ENCODE peak calls at places on chromosomes 5 and 9, in six cellular contexts. One of them, this sample, is unnamed.

GRCh38 chr9:127485995-127486394 is 34.7 kb downstream of the LRSAM1 start:
- DNase-seq in neuronal stem cell: no peak
- DNase-seq in mesenchymal stem cell: no peak
- DNase-seq in IMR-90: no peak
- DNase-seq in H9: no peak
- DNase-seq in H1: no peak
- DNase-seq in this sample: no peak

GRCh38 chr5:76737131-76737556 is 21.2 kb downstream of the F2R start:
- DNase-seq in neuronal stem cell: no peak
- DNase-seq in mesenchymal stem cell: peak
- DNase-seq in IMR-90: no peak
- DNase-seq in H9: no peak
- DNase-seq in H1: no peak
- DNase-seq in this sample: no peak

GRCh38 chr5:141785667-141786066 is 92.5 kb downstream of the PCDH1 start:
- DNase-seq in neuronal stem cell: no peak
- DNase-seq in mesenchymal stem cell: no peak
- DNase-seq in IMR-90: no peak
- DNase-seq in H9: no peak
- DNase-seq in H1: no peak
- DNase-seq in this sample: peak

GRCh38 chr5:79687911-79688310 is 1.7 kb upstream of the CMYA5 start:
- DNase-seq in neuronal stem cell: no peak
- DNase-seq in mesenchymal stem cell: no peak
- DNase-seq in IMR-90: no peak
- DNase-seq in H9: no peak
- DNase-seq in H1: no peak
- DNase-seq in this sample: no peak

GRCh38 chr9:109779711-109780452 is at the start of gene PALM2AKAP2:
- DNase-seq in neuronal stem cell: peak
- DNase-seq in mesenchymal stem cell: peak
- DNase-seq in IMR-90: peak
- DNase-seq in H9: peak
- DNase-seq in H1: no peak
- DNase-seq in this sample: peak

GRCh38 chr5:73901045-73901444 is 275.0 kb downstream of the ARHGEF28 start:
- DNase-seq in neuronal stem cell: no peak
- DNase-seq in mesenchymal stem cell: peak
- DNase-seq in IMR-90: peak
- DNase-seq in H9: no peak
- DNase-seq in H1: no peak
- DNase-seq in this sample: peak

GRCh38 chr5:16617272-16617973 is 626 bp upstream of the RETREG1 start:
- DNase-seq in neuronal stem cell: no peak
- DNase-seq in mesenchymal stem cell: no peak
- DNase-seq in IMR-90: no peak
- DNase-seq in H9: peak
- DNase-seq in H1: no peak
- DNase-seq in this sample: no peak

GRCh38 chr5:151490617-151491016 is 43.2 kb downstream of the SLC36A1 start:
- DNase-seq in neuronal stem cell: no peak
- DNase-seq in mesenchymal stem cell: no peak
- DNase-seq in IMR-90: no peak
- DNase-seq in H9: no peak
- DNase-seq in H1: no peak
- DNase-seq in this sample: no peak

GRCh38 chr5:58455066-58455465 is 4.8 kb downstream of the PLK2 start:
- DNase-seq in neuronal stem cell: no peak
- DNase-seq in mesenchymal stem cell: peak
- DNase-seq in IMR-90: peak
- DNase-seq in H9: no peak
- DNase-seq in H1: no peak
- DNase-seq in this sample: peak

DNA sequence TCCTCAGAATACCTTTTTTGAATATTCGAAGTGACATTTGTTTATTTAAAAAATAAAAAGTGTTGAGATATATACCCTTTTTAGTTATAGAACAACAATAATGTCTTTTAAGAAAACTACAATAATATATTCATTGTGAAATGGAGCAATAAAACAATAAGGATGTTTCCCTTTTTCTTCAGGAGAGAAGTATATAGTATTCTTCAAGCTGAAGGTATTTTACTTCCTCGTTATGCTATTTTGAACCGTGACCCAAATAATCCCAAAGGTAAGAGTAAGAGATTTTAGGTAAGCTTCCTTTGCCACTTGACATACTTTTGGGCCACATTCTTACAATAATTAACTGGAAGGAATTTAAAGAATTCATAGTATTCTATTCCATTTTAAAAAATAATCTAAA is 18.1 kb downstream of the PPIP5K2 start:
- DNase-seq in neuronal stem cell: no peak
- DNase-seq in mesenchymal stem cell: no peak
- DNase-seq in IMR-90: no peak
- DNase-seq in H9: no peak
- DNase-seq in H1: no peak
- DNase-seq in this sample: no peak
- H3K14ac ChIP-seq in neuronal stem cell: no peak
- H3K14ac ChIP-seq in mesenchymal stem cell: no peak
- H3K14ac ChIP-seq in IMR-90: no peak
- H3K14ac ChIP-seq in H9: no peak
- H3K14ac ChIP-seq in H1: no peak
- H3K14ac ChIP-seq in this sample: no peak

GRCh38 chr9:129962376-129962765 is 80.6 kb downstream of the FNBP1 start:
- DNase-seq in neuronal stem cell: no peak
- DNase-seq in mesenchymal stem cell: peak
- DNase-seq in IMR-90: no peak
- DNase-seq in H9: no peak
- DNase-seq in H1: no peak
- DNase-seq in this sample: no peak
- H3K14ac ChIP-seq in neuronal stem cell: no peak
- H3K14ac ChIP-seq in mesenchymal stem cell: no peak
- H3K14ac ChIP-seq in IMR-90: peak
- H3K14ac ChIP-seq in H9: no peak
- H3K14ac ChIP-seq in H1: no peak
- H3K14ac ChIP-seq in this sample: peak

GRCh38 chr5:36881807-36882206 is 5.2 kb downstream of the NIPBL start:
- DNase-seq in neuronal stem cell: no peak
- DNase-seq in mesenchymal stem cell: no peak
- DNase-seq in IMR-90: no peak
- DNase-seq in H9: no peak
- DNase-seq in H1: no peak
- DNase-seq in this sample: no peak

GRCh38 chr5:36879274-36880033 is 2.9 kb downstream of the NIPBL start:
- DNase-seq in neuronal stem cell: no peak
- DNase-seq in mesenchymal stem cell: no peak
- DNase-seq in IMR-90: no peak
- DNase-seq in H9: no peak
- DNase-seq in H1: no peak
- DNase-seq in this sample: no peak

GRCh38 chr5:36881304-36881703 is 4.7 kb downstream of the NIPBL start:
- DNase-seq in neuronal stem cell: no peak
- DNase-seq in mesenchymal stem cell: no peak
- DNase-seq in IMR-90: no peak
- DNase-seq in H9: no peak
- DNase-seq in H1: no peak
- DNase-seq in this sample: no peak

GRCh38 chr5:36882250-36882649 is 5.7 kb downstream of the NIPBL start:
- DNase-seq in neuronal stem cell: no peak
- DNase-seq in mesenchymal stem cell: no peak
- DNase-seq in IMR-90: no peak
- DNase-seq in H9: no peak
- DNase-seq in H1: no peak
- DNase-seq in this sample: no peak

DNA sequence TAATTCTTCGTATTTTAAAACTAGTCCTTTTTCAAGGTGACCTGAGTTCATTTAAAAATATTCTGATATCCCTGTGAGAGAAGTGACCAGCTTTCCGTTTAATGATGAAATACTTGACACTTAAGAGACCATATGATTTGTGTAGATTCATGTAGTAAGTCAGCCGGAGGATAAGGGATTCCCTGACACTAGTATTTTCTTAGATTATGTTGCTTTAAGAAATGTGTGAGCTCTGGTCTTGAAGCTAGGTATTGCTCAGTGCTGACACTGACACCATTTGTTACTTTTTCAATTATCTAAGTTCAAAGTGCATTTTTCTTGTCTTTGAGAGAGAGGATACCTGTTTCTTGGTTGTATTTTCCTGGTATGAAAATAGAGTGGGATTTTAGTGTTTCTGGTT is 4.2 kb downstream of the NIPBL start:
- DNase-seq in neuronal stem cell: no peak
- DNase-seq in mesenchymal stem cell: peak
- DNase-seq in IMR-90: no peak
- DNase-seq in H9: no peak
- DNase-seq in H1: no peak
- DNase-seq in this sample: no peak
- H3K14ac ChIP-seq in neuronal stem cell: no peak
- H3K14ac ChIP-seq in mesenchymal stem cell: no peak
- H3K14ac ChIP-seq in IMR-90: no peak
- H3K14ac ChIP-seq in H9: no peak
- H3K14ac ChIP-seq in H1: no peak
- H3K14ac ChIP-seq in this sample: no peak

GRCh38 chr9:69456201-69456600 is 131.2 kb downstream of the ENTREP1 start:
- DNase-seq in neuronal stem cell: no peak
- DNase-seq in mesenchymal stem cell: no peak
- DNase-seq in IMR-90: no peak
- DNase-seq in H9: no peak
- DNase-seq in H1: no peak
- DNase-seq in this sample: no peak
- H3K14ac ChIP-seq in neuronal stem cell: no peak
- H3K14ac ChIP-seq in mesenchymal stem cell: no peak
- H3K14ac ChIP-seq in IMR-90: no peak
- H3K14ac ChIP-seq in H9: no peak
- H3K14ac ChIP-seq in H1: no peak
- H3K14ac ChIP-seq in this sample: no peak

GRCh38 chr5:132767150-132767549 is 9.9 kb downstream of the SEPTIN8 start:
- DNase-seq in neuronal stem cell: no peak
- DNase-seq in mesenchymal stem cell: no peak
- DNase-seq in IMR-90: no peak
- DNase-seq in H9: no peak
- DNase-seq in H1: no peak
- DNase-seq in this sample: no peak

GRCh38 chr5:132766020-132766805 is 10.8 kb downstream of the SEPTIN8 start:
- DNase-seq in neuronal stem cell: no peak
- DNase-seq in mesenchymal stem cell: no peak
- DNase-seq in IMR-90: no peak
- DNase-seq in H9: peak
- DNase-seq in H1: no peak
- DNase-seq in this sample: no peak

GRCh38 chr5:132770476-132771159 is 6.4 kb downstream of the SEPTIN8 start:
- DNase-seq in neuronal stem cell: no peak
- DNase-seq in mesenchymal stem cell: no peak
- DNase-seq in IMR-90: no peak
- DNase-seq in H9: no peak
- DNase-seq in H1: no peak
- DNase-seq in this sample: no peak

GRCh38 chr5:132766806-132767055 is 10.3 kb downstream of the SEPTIN8 start:
- DNase-seq in neuronal stem cell: no peak
- DNase-seq in mesenchymal stem cell: no peak
- DNase-seq in IMR-90: no peak
- DNase-seq in H9: no peak
- DNase-seq in H1: no peak
- DNase-seq in this sample: no peak

GRCh38 chr5:132768485-132768868 is 8.6 kb downstream of the SEPTIN8 start:
- DNase-seq in neuronal stem cell: no peak
- DNase-seq in mesenchymal stem cell: no peak
- DNase-seq in IMR-90: no peak
- DNase-seq in H9: no peak
- DNase-seq in H1: no peak
- DNase-seq in this sample: no peak
- H3K14ac ChIP-seq in neuronal stem cell: no peak
- H3K14ac ChIP-seq in mesenchymal stem cell: peak
- H3K14ac ChIP-seq in IMR-90: peak
- H3K14ac ChIP-seq in H9: no peak
- H3K14ac ChIP-seq in H1: no peak
- H3K14ac ChIP-seq in this sample: peak

DNA sequence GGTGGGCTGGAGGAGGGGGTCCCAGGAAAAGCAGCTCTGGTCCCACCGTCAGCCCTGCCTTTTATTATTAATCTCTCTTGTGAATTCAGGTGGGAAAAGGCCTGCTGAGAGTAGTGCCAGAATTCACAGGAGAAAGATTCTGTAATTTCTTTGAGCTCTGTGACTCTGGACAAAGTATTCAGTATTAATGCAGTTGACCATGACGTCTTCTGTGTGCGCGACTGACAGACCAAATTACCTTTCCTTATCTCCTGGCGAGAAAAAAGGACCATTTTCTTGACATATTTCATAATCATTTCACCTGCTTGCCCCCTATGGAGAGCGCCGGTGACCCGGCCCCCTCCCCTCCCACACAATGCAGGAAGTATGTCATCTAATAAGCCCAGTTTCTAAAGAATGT is 26.8 kb upstream of the GRHPR start:
- DNase-seq in neuronal stem cell: no peak
- DNase-seq in mesenchymal stem cell: no peak
- DNase-seq in IMR-90: no peak
- DNase-seq in H9: no peak
- DNase-seq in H1: no peak
- DNase-seq in this sample: no peak
- H3K14ac ChIP-seq in neuronal stem cell: no peak
- H3K14ac ChIP-seq in mesenchymal stem cell: no peak
- H3K14ac ChIP-seq in IMR-90: no peak
- H3K14ac ChIP-seq in H9: no peak
- H3K14ac ChIP-seq in H1: no peak
- H3K14ac ChIP-seq in this sample: no peak

GRCh38 chr5:11672385-11673085 is 231.7 kb downstream of the CTNND2 start:
- DNase-seq in neuronal stem cell: no peak
- DNase-seq in mesenchymal stem cell: no peak
- DNase-seq in IMR-90: no peak
- DNase-seq in H9: no peak
- DNase-seq in H1: no peak
- DNase-seq in this sample: no peak
- H3K14ac ChIP-seq in neuronal stem cell: no peak
- H3K14ac ChIP-seq in mesenchymal stem cell: no peak
- H3K14ac ChIP-seq in IMR-90: no peak
- H3K14ac ChIP-seq in H9: no peak
- H3K14ac ChIP-seq in H1: no peak
- H3K14ac ChIP-seq in this sample: no peak

DNA sequence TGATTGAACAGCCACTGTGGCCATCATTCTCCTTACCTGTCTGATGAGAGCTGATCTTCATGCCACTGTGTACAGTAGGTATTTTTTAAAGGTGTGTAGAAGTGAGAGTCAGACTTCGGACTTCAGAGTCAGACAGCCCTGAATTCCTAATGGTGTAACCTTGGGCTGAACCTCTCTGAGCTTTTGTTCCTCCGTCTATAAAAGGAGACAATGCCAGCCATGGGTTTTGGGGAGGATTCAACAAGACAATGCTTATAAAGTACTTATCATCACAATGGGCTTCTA is 18.7 kb downstream of the GSN start:
- DNase-seq in neuronal stem cell: no peak
- DNase-seq in mesenchymal stem cell: no peak
- DNase-seq in IMR-90: no peak
- DNase-seq in H9: no peak
- DNase-seq in H1: no peak
- DNase-seq in this sample: no peak
- H3K14ac ChIP-seq in neuronal stem cell: no peak
- H3K14ac ChIP-seq in mesenchymal stem cell: no peak
- H3K14ac ChIP-seq in IMR-90: peak
- H3K14ac ChIP-seq in H9: no peak
- H3K14ac ChIP-seq in H1: no peak
- H3K14ac ChIP-seq in this sample: peak

DNA sequence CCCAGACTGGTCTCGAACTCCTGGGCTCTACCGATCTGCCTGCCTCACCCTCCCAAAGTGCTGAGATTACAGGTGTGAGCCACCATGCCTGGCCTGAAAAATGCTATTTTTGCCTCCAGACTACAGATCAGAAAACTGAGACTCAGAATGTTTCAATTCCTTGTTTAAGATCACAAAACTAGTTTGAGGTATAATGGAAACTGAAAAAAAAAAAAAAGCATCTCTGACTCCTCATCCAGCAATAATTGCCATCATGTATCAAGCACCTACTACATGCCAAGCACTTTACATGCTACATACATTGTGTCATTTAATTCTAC is 35.6 kb downstream of the PLAC8L1 start:
- DNase-seq in neuronal stem cell: no peak
- DNase-seq in mesenchymal stem cell: no peak
- DNase-seq in IMR-90: no peak
- DNase-seq in H9: no peak
- DNase-seq in H1: no peak
- DNase-seq in this sample: no peak
- H3K14ac ChIP-seq in neuronal stem cell: no peak
- H3K14ac ChIP-seq in mesenchymal stem cell: no peak
- H3K14ac ChIP-seq in IMR-90: no peak
- H3K14ac ChIP-seq in H9: no peak
- H3K14ac ChIP-seq in H1: no peak
- H3K14ac ChIP-seq in this sample: no peak